ENCODE peak calls at places on chromosome 22, in ten cellular contexts. W is spleen, K is uterus, Q is A549, S is body of pancreas, B is HCT116, R is stomach, X is gastrocnemius medialis, T is esophagus squamous epithelium, Z is prostate gland. Y is an unnamed sample.

GRCh38 chr22:33605201-33605600 is 315.1 kb downstream of the LARGE1 start:
- DNase-seq in W (no peak), K (no peak), Q (no peak), S (no peak), B (no peak), R (no peak), X (no peak), T (no peak), Z (no peak), Y (no peak)

GRCh38 chr22:42217752-42218280 is 52.6 kb downstream of the TCF20 start:
- DNase-seq in W (no peak), K (no peak), Q (no peak), S (no peak), B (no peak), R (no peak), X (no peak), T (no peak), Z (no peak), Y (no peak)

GRCh38 chr22:39996732-39997131 is 2.0 kb downstream of the FAM83F start:
- DNase-seq in W (no peak), K (no peak), Q (no peak), S (no peak), B (no peak), R (no peak), X (no peak), T (no peak), Z (no peak), Y (no peak)

GRCh38 chr22:31229402-31230140 is 17.5 kb downstream of the LIMK2 start:
- DNase-seq in W (no peak), K (peak), Q (no peak), S (peak), B (no peak), R (peak), X (peak), T (no peak), Z (peak), Y (no peak)

GRCh38 chr22:17969732-17970131 is 54.6 kb downstream of the MICAL3 start:
- DNase-seq in W (peak), K (no peak), Q (peak), S (no peak), B (no peak), R (no peak), X (no peak), T (no peak), Z (no peak), Y (no peak)

GRCh38 chr22:32542332-32543019 is 67.9 kb downstream of the FBXO7 start:
- DNase-seq in W (peak), K (peak), Q (no peak), S (no peak), B (no peak), R (no peak), X (peak), T (no peak), Z (no peak), Y (no peak)

GRCh38 chr22:48943567-48944432 is 883.9 kb downstream of the BRD1 start:
- DNase-seq in W (peak), K (no peak), Q (peak), S (no peak), B (no peak), R (peak), X (no peak), T (no peak), Z (no peak), Y (no peak)

GRCh38 chr22:23401111-23401909 is 178.8 kb downstream of the IGLL1 start:
- DNase-seq in W (no peak), K (no peak), Q (no peak), S (no peak), B (no peak), R (no peak), X (no peak), T (no peak), Z (no peak), Y (no peak)

GRCh38 chr22:29071261-29072045 is 1.4 kb upstream of the KREMEN1 start:
- DNase-seq in W (peak), K (peak), Q (no peak), S (peak), B (no peak), R (peak), X (no peak), T (no peak), Z (peak), Y (no peak)

GRCh38 chr22:32024791-32025190 is 18.3 kb upstream of the SLC5A1 start:
- DNase-seq in W (no peak), K (no peak), Q (no peak), S (no peak), B (no peak), R (no peak), X (no peak), T (no peak), Z (no peak), Y (no peak)

GRCh38 chr22:41935015-41935908 is 8.7 kb upstream of the TNFRSF13C start:
- DNase-seq in W (peak), K (no peak), Q (no peak), S (no peak), B (no peak), R (no peak), X (no peak), T (no peak), Z (no peak), Y (no peak)

GRCh38 chr22:18078329-18079041 is 695 bp downstream of the PEX26 start:
- DNase-seq in W (peak), K (no peak), Q (peak), S (peak), B (no peak), R (peak), X (peak), T (no peak), Z (no peak), Y (no peak)

GRCh38 chr22:49402169-49402568 is 425.5 kb downstream of the BRD1 start:
- DNase-seq in W (peak), K (no peak), Q (no peak), S (no peak), B (no peak), R (no peak), X (no peak), T (no peak), Z (no peak), Y (no peak)

GRCh38 chr22:41092023-41092817 is at the start of gene EP300:
- DNase-seq in W (peak), K (peak), Q (peak), S (peak), B (peak), R (peak), X (peak), T (peak), Z (peak), Y (peak)

GRCh38 chr22:41596776-41597634 is 7.4 kb upstream of the PMM1 start:
- DNase-seq in W (peak), K (no peak), Q (peak), S (peak), B (no peak), R (peak), X (peak), T (no peak), Z (peak), Y (no peak)

GRCh38 chr22:30228509-30229359 is 17.8 kb downstream of the LIF start:
- DNase-seq in W (no peak), K (no peak), Q (peak), S (no peak), B (no peak), R (no peak), X (no peak), T (no peak), Z (no peak), Y (no peak)

GRCh38 chr22:28925916-28926315 is 42.5 kb downstream of the ZNRF3 start:
- DNase-seq in W (no peak), K (no peak), Q (no peak), S (no peak), B (no peak), R (no peak), X (no peak), T (no peak), Z (no peak), Y (no peak)

GRCh38 chr22:48490513-48491411 is 1336.9 kb downstream of the BRD1 start:
- DNase-seq in W (peak), K (peak), Q (peak), S (no peak), B (no peak), R (peak), X (no peak), T (no peak), Z (no peak), Y (no peak)

GRCh38 chr22:47550524-47551437 is 788.3 kb downstream of the TBC1D22A start:
- DNase-seq in W (no peak), K (no peak), Q (no peak), S (no peak), B (no peak), R (peak), X (no peak), T (no peak), Z (no peak), Y (no peak)

GRCh38 chr22:18056161-18056666 is 21.6 kb upstream of the PEX26 start:
- DNase-seq in W (peak), K (peak), Q (no peak), S (peak), B (no peak), R (no peak), X (peak), T (no peak), Z (no peak), Y (no peak)

GRCh38 chr22:42837556-42837955 is 19.5 kb downstream of the ARFGAP3 start:
- DNase-seq in W (no peak), K (no peak), Q (no peak), S (no peak), B (no peak), R (no peak), X (no peak), T (no peak), Z (no peak), Y (no peak)

GRCh38 chr22:26476705-26477340 is 6.8 kb downstream of the HPS4 start:
- DNase-seq in W (no peak), K (no peak), Q (no peak), S (no peak), B (no peak), R (no peak), X (no peak), T (no peak), Z (no peak), Y (no peak)

GRCh38 chr22:44261164-44261860 is 51.4 kb downstream of the SHISAL1 start:
- DNase-seq in W (no peak), K (peak), Q (no peak), S (no peak), B (no peak), R (no peak), X (no peak), T (no peak), Z (no peak), Y (no peak)

GRCh38 chr22:17789379-17790200 is 15.3 kb upstream of the BID start:
- DNase-seq in W (no peak), K (no peak), Q (no peak), S (no peak), B (no peak), R (no peak), X (no peak), T (no peak), Z (no peak), Y (no peak)

GRCh38 chr22:32044913-32045312 is 1.9 kb downstream of the SLC5A1 start:
- DNase-seq in W (no peak), K (peak), Q (no peak), S (no peak), B (no peak), R (peak), X (peak), T (no peak), Z (peak), Y (peak)

GRCh38 chr22:21961886-21962654 is 9.4 kb upstream of the PPM1F start:
- DNase-seq in W (no peak), K (no peak), Q (no peak), S (no peak), B (no peak), R (peak), X (peak), T (no peak), Z (peak), Y (no peak)

GRCh38 chr22:32932176-32932575 is 126.0 kb downstream of the SYN3 start:
- DNase-seq in W (no peak), K (no peak), Q (no peak), S (no peak), B (no peak), R (no peak), X (no peak), T (no peak), Z (no peak), Y (no peak)

GRCh38 chr22:26904483-26904882 is 247.1 kb downstream of the MIAT start:
- DNase-seq in W (no peak), K (no peak), Q (no peak), S (no peak), B (no peak), R (no peak), X (no peak), T (no peak), Z (no peak), Y (no peak)

GRCh38 chr22:25172153-25172552 is 27.5 kb upstream of the CRYBB3 start:
- DNase-seq in W (no peak), K (no peak), Q (peak), S (no peak), B (peak), R (peak), X (peak), T (no peak), Z (peak), Y (no peak)

GRCh38 chr22:20724676-20725454 is 49.0 kb upstream of the SERPIND1 start:
- DNase-seq in W (peak), K (no peak), Q (no peak), S (no peak), B (no peak), R (no peak), X (no peak), T (no peak), Z (no peak), Y (no peak)

GRCh38 chr22:30314918-30315317 is 11.8 kb downstream of the TBC1D10A start:
- DNase-seq in W (no peak), K (no peak), Q (no peak), S (no peak), B (no peak), R (no peak), X (no peak), T (no peak), Z (no peak), Y (no peak)

GRCh38 chr22:48574776-48575566 is 1252.7 kb downstream of the BRD1 start:
- DNase-seq in W (no peak), K (no peak), Q (peak), S (peak), B (no peak), R (no peak), X (no peak), T (no peak), Z (peak), Y (no peak)

GRCh38 chr22:42841444-42841843 is 15.6 kb downstream of the ARFGAP3 start:
- DNase-seq in W (no peak), K (no peak), Q (no peak), S (no peak), B (no peak), R (no peak), X (no peak), T (no peak), Z (no peak), Y (no peak)

GRCh38 chr22:29994027-29994715 is 86.1 kb upstream of the HORMAD2 start:
- DNase-seq in W (no peak), K (no peak), Q (peak), S (no peak), B (no peak), R (no peak), X (no peak), T (no peak), Z (no peak), Y (no peak)

DNA sequence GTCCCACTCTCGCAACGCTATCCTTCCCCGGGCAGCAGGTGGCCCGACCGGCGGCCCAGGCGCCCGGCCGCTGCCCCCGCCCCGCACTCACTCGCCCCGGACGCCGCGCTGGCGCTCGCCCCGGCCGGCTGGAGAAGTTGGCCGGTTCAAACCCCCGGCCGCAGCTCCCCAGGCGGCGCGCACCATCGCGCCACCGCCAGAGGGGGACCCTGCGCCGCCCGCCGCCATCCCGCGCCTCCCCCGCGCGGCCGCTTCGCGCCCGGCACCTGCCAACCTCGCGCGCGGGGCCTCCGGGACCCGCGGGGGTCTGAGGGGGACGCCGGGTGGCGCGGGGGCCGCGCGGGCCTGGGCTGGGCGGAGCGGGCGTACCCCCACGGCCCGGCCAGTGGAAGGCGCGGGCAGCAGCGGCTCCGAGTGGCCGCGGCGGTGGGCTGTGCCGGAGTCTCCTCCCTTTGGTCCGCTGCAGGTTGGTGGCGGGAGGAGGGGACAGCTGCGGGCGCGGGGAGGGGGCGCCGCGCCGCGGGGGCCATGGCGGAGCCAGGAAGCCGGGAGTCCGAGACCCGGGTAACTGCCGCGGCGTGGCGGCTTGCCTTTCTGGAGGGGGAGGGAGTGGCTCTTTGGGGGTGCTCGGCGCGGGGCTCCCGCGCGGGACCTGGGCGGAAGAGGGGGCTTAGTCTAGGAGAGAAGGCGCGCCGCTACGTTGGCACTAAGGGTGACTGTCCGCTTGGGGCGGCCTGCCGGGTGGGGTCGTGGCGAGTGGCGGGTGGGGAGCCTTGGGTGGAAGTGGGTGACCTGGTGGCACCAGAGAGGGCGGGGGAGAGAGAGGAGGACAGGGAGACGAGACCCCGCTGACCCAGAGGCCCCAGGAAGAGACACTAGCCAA is at the start of the genes MPST and TST:
- DNase-seq in W (peak), K (peak), Q (no peak), S (peak), B (no peak), R (peak), X (peak), T (no peak), Z (peak), Y (peak)
- TF ChIP-seq POLR2A in W (no peak), K (peak), Q (peak), S (peak), B (peak), R (no peak), X (peak), T (peak), Z (peak), Y (peak)

GRCh38 chr22:46064236-46064965 is 85.9 kb upstream of the PPARA start:
- DNase-seq in W (peak), K (peak), Q (no peak), S (peak), B (no peak), R (peak), X (peak), T (no peak), Z (no peak), Y (no peak)
- H3K27ac ChIP-seq in W (peak), K (peak), Q (peak), S (peak), B (peak), R (peak), X (peak), T (peak), Z (peak), Y (peak)

GRCh38 chr22:19430890-19431541 is 517 bp downstream of the HIRA start:
- DNase-seq in W (peak), K (no peak), Q (peak), S (peak), B (no peak), R (peak), X (peak), T (no peak), Z (peak), Y (no peak)
- TF ChIP-seq CTCF in W (no peak), K (no peak), Q (no peak), S (no peak), B (peak), R (no peak), X (peak), T (no peak), Z (no peak), Y (no peak)

GRCh38 chr22:19429950-19430889 is 1.3 kb downstream of the HIRA start:
- DNase-seq in W (no peak), K (no peak), Q (no peak), S (peak), B (no peak), R (peak), X (no peak), T (no peak), Z (no peak), Y (no peak)
- TF ChIP-seq POLR2A in W (no peak), K (no peak), Q (no peak), S (no peak), B (no peak), R (no peak), X (peak), T (no peak), Z (no peak), Y (no peak)

GRCh38 chr22:46082633-46083032 is 67.7 kb upstream of the PPARA start:
- DNase-seq in W (no peak), K (no peak), Q (no peak), S (no peak), B (no peak), R (no peak), X (peak), T (no peak), Z (no peak), Y (no peak)
- H3K27ac ChIP-seq in W (peak), K (peak), Q (peak), S (no peak), B (peak), R (peak), X (peak), T (peak), Z (peak), Y (peak)

GRCh38 chr22:50625568-50626313 is 2.2 kb downstream of the ARSA start:
- DNase-seq in W (peak), K (no peak), Q (no peak), S (no peak), B (no peak), R (peak), X (no peak), T (no peak), Z (no peak), Y (peak)

GRCh38 chr22:50627452-50627913 is 469 bp downstream of the ARSA start:
- DNase-seq in W (peak), K (peak), Q (no peak), S (peak), B (no peak), R (peak), X (no peak), T (no peak), Z (no peak), Y (no peak)

GRCh38 chr22:50626314-50626855 is 1.6 kb downstream of the ARSA start:
- DNase-seq in W (peak), K (no peak), Q (no peak), S (no peak), B (no peak), R (peak), X (no peak), T (no peak), Z (no peak), Y (no peak)

GRCh38 chr22:50627914-50628542 is at the start of gene ARSA:
- DNase-seq in W (peak), K (peak), Q (no peak), S (peak), B (no peak), R (peak), X (peak), T (no peak), Z (peak), Y (peak)

DNA sequence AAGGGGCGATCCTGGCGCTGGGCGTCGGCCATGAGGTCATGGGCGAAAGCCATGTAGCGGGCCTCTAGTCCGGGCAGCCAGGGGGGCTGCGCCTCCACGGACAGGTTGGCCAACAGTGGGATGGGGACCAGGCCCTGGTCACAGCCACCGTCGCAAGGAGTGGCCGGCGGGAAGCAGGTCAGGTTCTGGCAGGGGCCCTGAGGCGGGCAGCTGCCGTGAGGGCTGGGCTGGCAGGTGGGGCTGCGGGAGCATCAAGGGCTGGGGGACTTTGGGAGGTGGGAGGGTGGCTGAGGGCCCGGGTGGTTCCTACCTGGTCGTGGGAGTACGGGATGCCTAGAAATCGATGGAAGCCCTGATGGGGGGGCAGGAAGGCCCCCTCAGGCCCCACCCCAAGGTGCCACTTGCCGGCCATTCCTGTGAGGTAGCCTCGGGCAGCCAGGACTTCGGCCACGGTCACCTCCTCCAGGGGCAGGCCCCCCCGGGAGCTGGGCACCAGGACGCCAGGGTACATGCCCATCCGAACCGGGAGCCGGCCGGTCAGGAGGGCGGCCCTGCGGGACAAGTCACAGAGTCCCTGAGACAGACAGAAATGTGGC is 998 bp downstream of the ARSA start:
- DNase-seq in W (peak), K (no peak), Q (no peak), S (peak), B (no peak), R (peak), X (no peak), T (no peak), Z (no peak), Y (no peak)
- TF ChIP-seq CTCF in W (no peak), K (no peak), Q (no peak), S (no peak), B (no peak), R (no peak), X (no peak), T (no peak), Z (no peak), Y (no peak)